ENCODE peak calls at places on chromosomes 3 and 15, in seven cellular contexts. S is H9, C is neuronal stem cell, T is IMR-90, Z is H1, R is mesendoderm, X is trophoblast cell. B is an unnamed sample.

GRCh38 chr15:25469377-25469776 is 30.6 kb upstream of the UBE3A start:
- DNase-seq in S (no peak), C (no peak), T (no peak), Z (no peak), R (no peak), X (no peak), B (no peak)

GRCh38 chr3:116140100-116140689 is 305.1 kb downstream of the LSAMP start:
- DNase-seq in S (no peak), C (no peak), T (peak), Z (no peak), R (peak), X (peak), B (peak)

GRCh38 chr3:148884261-148884660 is 19.2 kb downstream of the CPA3 start:
- DNase-seq in S (no peak), C (no peak), T (peak), Z (no peak), R (no peak), X (no peak), B (peak)

GRCh38 chr15:88788816-88789215 is 14.4 kb upstream of the ACAN start:
- DNase-seq in S (no peak), C (no peak), T (no peak), Z (peak), R (no peak), X (no peak), B (no peak)

GRCh38 chr15:80660114-80660513 is 35.0 kb upstream of the ABHD17C start:
- DNase-seq in S (peak), C (peak), T (peak), Z (peak), R (peak), X (peak), B (peak)

GRCh38 chr15:69627548-69628158 is 175.0 kb downstream of the RPLP1 start:
- DNase-seq in S (no peak), C (no peak), T (no peak), Z (no peak), R (no peak), X (peak), B (no peak)

GRCh38 chr15:64067564-64068030 is 21.3 kb upstream of the DAPK2 start:
- DNase-seq in S (peak), C (peak), T (peak), Z (peak), R (peak), X (peak), B (peak)

GRCh38 chr15:52115598-52116427 is 3.2 kb upstream of the BCL2L10 start:
- DNase-seq in S (no peak), C (no peak), T (peak), Z (no peak), R (no peak), X (no peak), B (no peak)

GRCh38 chr3:138933981-138934691 is 12.8 kb downstream of the FOXL2 start:
- DNase-seq in S (no peak), C (no peak), T (no peak), Z (no peak), R (no peak), X (no peak), B (no peak)

GRCh38 chr15:47542312-47543094 is 174.8 kb upstream of the SEMA6D start:
- DNase-seq in S (no peak), C (no peak), T (no peak), Z (no peak), R (no peak), X (no peak), B (no peak)

GRCh38 chr3:46162975-46163550 is 45.0 kb downstream of the CCR1 start:
- DNase-seq in S (peak), C (no peak), T (no peak), Z (no peak), R (peak), X (peak), B (peak)

GRCh38 chr15:80694624-80695098 is 449 bp upstream of the ABHD17C start:
- DNase-seq in S (peak), C (no peak), T (peak), Z (peak), R (peak), X (peak), B (peak)

GRCh38 chr3:120743081-120743365 is 479 bp downstream of the GTF2E1 start:
- DNase-seq in S (no peak), C (no peak), T (peak), Z (no peak), R (no peak), X (no peak), B (no peak)

GRCh38 chr15:23497710-23498111 is 50.7 kb upstream of the GOLGA6L2 start:
- DNase-seq in S (no peak), C (no peak), T (no peak), Z (no peak), R (no peak), X (no peak), B (peak)

GRCh38 chr3:53195602-53196574 is 34.9 kb downstream of the PRKCD start:
- DNase-seq in S (peak), C (peak), T (peak), Z (peak), R (peak), X (peak), B (peak)

GRCh38 chr15:88647362-88648105 is 8.7 kb downstream of the ISG20 start:
- DNase-seq in S (peak), C (no peak), T (no peak), Z (peak), R (no peak), X (no peak), B (no peak)

GRCh38 chr15:43794269-43795037 is 2.3 kb downstream of the SERF2 start:
- DNase-seq in S (no peak), C (no peak), T (peak), Z (no peak), R (peak), X (no peak), B (peak)

GRCh38 chr3:43872301-43872700 is 181.6 kb downstream of the ABHD5 start:
- DNase-seq in S (peak), C (no peak), T (peak), Z (peak), R (peak), X (no peak), B (peak)

GRCh38 chr15:97077930-97078329 is 747.4 kb downstream of the NR2F2 start:
- DNase-seq in S (no peak), C (no peak), T (no peak), Z (no peak), R (no peak), X (no peak), B (no peak)

GRCh38 chr3:123605789-123606234 is 21.0 kb upstream of the HACD2 start:
- DNase-seq in S (peak), C (no peak), T (no peak), Z (no peak), R (peak), X (peak), B (peak)

GRCh38 chr3:28348637-28349396 is at the start of the genes AZI2 and ZCWPW2:
- DNase-seq in S (peak), C (peak), T (peak), Z (peak), R (peak), X (peak), B (peak)

GRCh38 chr3:69143605-69144004 is 21.2 kb upstream of the LMOD3 start:
- DNase-seq in S (no peak), C (no peak), T (peak), Z (no peak), R (peak), X (no peak), B (no peak)

GRCh38 chr3:111584724-111585123 is 10.4 kb downstream of the ZBED2 start:
- DNase-seq in S (no peak), C (no peak), T (no peak), Z (no peak), R (no peak), X (no peak), B (no peak)

GRCh38 chr3:128412180-128413002 is 54.3 kb downstream of the DNAJB8 start:
- DNase-seq in S (no peak), C (no peak), T (no peak), Z (no peak), R (peak), X (no peak), B (no peak)

GRCh38 chr3:47028146-47028545 is 48.7 kb downstream of the NBEAL2 start:
- DNase-seq in S (no peak), C (no peak), T (no peak), Z (no peak), R (peak), X (peak), B (no peak)

GRCh38 chr3:179021119-179021903 is 50.3 kb downstream of the ZMAT3 start:
- DNase-seq in S (no peak), C (no peak), T (no peak), Z (no peak), R (no peak), X (no peak), B (peak)

GRCh38 chr3:48268936-48269551 is 28.1 kb downstream of the ZNF589 start:
- DNase-seq in S (no peak), C (no peak), T (no peak), Z (no peak), R (no peak), X (no peak), B (no peak)

DNA sequence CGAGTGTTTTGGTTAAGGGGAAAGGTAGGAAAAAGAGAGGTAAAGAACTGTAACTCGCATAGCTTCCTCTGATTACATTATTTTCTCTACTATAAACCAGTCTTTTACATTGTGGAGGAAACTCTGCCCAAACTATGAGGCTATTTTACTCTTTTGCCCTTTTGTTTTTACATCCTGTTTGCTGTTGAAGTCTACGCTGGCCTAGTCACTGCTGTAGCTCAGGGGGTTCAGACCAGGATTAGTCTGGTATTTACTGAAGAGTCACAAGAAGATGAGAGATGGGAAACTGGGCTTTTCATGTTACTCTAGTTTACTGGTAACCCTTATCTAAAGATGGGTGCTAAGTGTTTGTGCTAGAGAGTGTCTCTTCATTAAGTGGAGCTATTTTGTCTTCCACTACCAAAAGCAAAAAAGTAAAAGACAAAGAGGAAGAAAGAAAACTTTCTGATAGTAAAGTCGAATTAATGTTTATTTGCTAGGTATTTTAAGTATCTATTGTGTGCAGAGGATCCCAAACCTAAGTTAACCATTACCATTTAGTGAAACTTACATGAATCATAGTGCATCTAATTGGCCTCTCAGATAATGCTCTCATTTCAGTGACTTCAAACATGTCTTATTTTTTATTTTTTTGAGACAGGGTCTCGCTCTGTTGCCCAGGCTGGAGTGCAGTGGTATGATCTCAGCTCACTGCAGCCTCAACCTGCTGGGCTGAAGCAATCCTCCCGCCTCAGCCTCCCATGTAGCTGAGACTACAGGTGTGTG is 10.9 kb downstream of the RARB start:
- DNase-seq in S (no peak), C (no peak), T (no peak), Z (no peak), R (no peak), X (no peak), B (no peak)
- H3K23ac ChIP-seq in S (no peak), C (no peak), T (no peak), Z (no peak), R (no peak), X (no peak), B (no peak)

GRCh38 chr3:194022052-194022451 is 113.9 kb upstream of the HES1 start:
- DNase-seq in S (no peak), C (no peak), T (no peak), Z (no peak), R (no peak), X (no peak), B (no peak)
- H3K23ac ChIP-seq in S (no peak), C (no peak), T (no peak), Z (no peak), R (no peak), X (no peak), B (no peak)

DNA sequence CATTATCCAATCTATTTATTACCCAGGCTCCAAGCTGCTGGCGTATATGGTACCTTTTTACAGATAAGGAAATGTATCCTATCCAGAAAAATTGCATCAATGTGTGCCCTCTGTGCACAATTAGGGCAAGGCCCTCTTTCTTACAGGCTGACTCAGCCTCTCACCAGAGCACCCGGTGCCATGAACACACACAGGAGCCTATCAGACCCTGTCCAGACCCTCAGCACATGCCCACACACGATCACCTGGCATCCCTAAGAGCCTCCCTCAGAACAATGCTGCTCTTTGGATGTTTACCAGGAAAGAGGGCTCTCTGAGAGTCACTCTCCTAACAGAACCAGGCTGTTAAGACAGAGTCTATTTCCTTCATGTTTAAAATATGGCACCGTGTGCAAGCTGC is 460.0 kb upstream of the TBL1XR1 start:
- DNase-seq in S (no peak), C (no peak), T (no peak), Z (no peak), R (no peak), X (no peak), B (no peak)
- H3K23ac ChIP-seq in S (no peak), C (no peak), T (no peak), Z (no peak), R (no peak), X (no peak), B (no peak)

DNA sequence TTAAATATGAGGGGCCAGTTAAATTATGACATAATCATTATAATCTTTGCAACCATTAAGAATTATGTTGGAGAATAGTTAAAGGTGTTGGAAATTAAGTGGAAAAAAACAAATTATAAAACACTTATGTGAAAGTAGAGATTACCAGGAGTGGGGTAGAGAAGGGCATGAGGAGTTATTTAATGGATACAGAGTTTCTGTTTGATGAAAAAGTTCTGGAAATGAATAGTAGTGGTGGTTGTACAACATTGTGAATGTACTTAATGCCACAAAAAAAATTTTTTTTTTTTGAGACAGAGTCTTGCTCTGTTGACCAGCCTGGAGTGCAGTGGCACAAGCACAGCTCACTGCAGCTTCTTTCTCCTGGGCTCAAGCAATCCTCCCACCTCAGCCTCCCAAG is 25.1 kb upstream of the TNIK start:
- DNase-seq in S (no peak), C (no peak), T (no peak), Z (no peak), R (no peak), X (no peak), B (no peak)
- H3K23ac ChIP-seq in S (no peak), C (no peak), T (no peak), Z (no peak), R (no peak), X (no peak), B (no peak)

GRCh38 chr3:70876154-70876553 is 563.7 kb upstream of the MDFIC2 start:
- DNase-seq in S (no peak), C (no peak), T (no peak), Z (no peak), R (no peak), X (peak), B (no peak)
- H3K23ac ChIP-seq in S (no peak), C (no peak), T (no peak), Z (no peak), R (no peak), X (no peak), B (no peak)

B was measured in mesenchymal stem cell.